ENCODE peak calls at places on chromosomes 1 and 21, in four cellular contexts. B is right atrium auricular region, M is hepatocyte, R is epithelial cell of esophagus. A is an unnamed sample.

GRCh38 chr1:170114916-170115315 is 30.8 kb upstream of the NTMT2 start:
- DNase-seq in B (no peak), M (peak; percentile 34), R (peak; percentile 60), A (peak; percentile 69)

GRCh38 chr1:218480691-218481099 is 135.6 kb downstream of the TGFB2 start:
- DNase-seq in B (no peak), M (no peak), R (peak; percentile 90), A (peak; percentile 80)

GRCh38 chr1:213829806-213830205 is 158.0 kb upstream of the PROX1 start:
- DNase-seq in B (no peak), M (no peak), R (no peak), A (no peak)

GRCh38 chr1:175367039-175367758 is 174.6 kb upstream of the KIAA0040 start:
- DNase-seq in B (no peak), M (no peak), R (peak; percentile 21), A (no peak)

GRCh38 chr1:13756557-13757315 is 56.7 kb downstream of the PRDM2 start:
- DNase-seq in B (no peak), M (no peak), R (peak; percentile 27), A (no peak)

GRCh38 chr1:116350097-116350645 is 22.9 kb upstream of the ATP1A1 start:
- DNase-seq in B (no peak), M (no peak), R (no peak), A (no peak)

GRCh38 chr21:16563111-16563510 is 833.3 kb downstream of the USP25 start:
- DNase-seq in B (no peak), M (no peak), R (no peak), A (no peak)

GRCh38 chr1:231612393-231613089 is 14.0 kb upstream of the DISC1 start:
- DNase-seq in B (no peak), M (no peak), R (no peak), A (no peak)

GRCh38 chr21:41477641-41478318 is 30.2 kb downstream of the TMPRSS2 start:
- DNase-seq in B (no peak), M (no peak), R (no peak), A (no peak)

GRCh38 chr1:243693764-243694163 is 156.3 kb downstream of the AKT3 start:
- DNase-seq in B (no peak), M (no peak), R (no peak), A (no peak)

GRCh38 chr1:226520640-226521355 is 27.8 kb upstream of the STUM start:
- DNase-seq in B (no peak), M (no peak), R (no peak), A (no peak)

GRCh38 chr1:15804060-15804459 is 3.4 kb downstream of the UQCRHL start:
- DNase-seq in B (no peak), M (no peak), R (no peak), A (no peak)

GRCh38 chr1:167455786-167456446 is 62.4 kb downstream of the CD247 start:
- DNase-seq in B (no peak), M (peak; percentile 40), R (no peak), A (no peak)

GRCh38 chr1:50774759-50775351 is 185.2 kb downstream of the FAF1 start:
- DNase-seq in B (no peak), M (peak; percentile 76), R (peak; percentile 65), A (peak; percentile 74)

GRCh38 chr1:106960412-106960811 is 96.1 kb upstream of the PRMT6 start:
- DNase-seq in B (no peak), M (no peak), R (no peak), A (no peak)

GRCh38 chr1:106957795-106958194 is 98.7 kb upstream of the PRMT6 start:
- DNase-seq in B (no peak), M (no peak), R (no peak), A (peak; percentile 14)

GRCh38 chr1:106964505-106964904 is 92.0 kb upstream of the PRMT6 start:
- DNase-seq in B (no peak), M (no peak), R (no peak), A (no peak)

GRCh38 chr1:106962591-106962990 is 93.9 kb upstream of the PRMT6 start:
- DNase-seq in B (no peak), M (no peak), R (no peak), A (peak; percentile 20)

DNA sequence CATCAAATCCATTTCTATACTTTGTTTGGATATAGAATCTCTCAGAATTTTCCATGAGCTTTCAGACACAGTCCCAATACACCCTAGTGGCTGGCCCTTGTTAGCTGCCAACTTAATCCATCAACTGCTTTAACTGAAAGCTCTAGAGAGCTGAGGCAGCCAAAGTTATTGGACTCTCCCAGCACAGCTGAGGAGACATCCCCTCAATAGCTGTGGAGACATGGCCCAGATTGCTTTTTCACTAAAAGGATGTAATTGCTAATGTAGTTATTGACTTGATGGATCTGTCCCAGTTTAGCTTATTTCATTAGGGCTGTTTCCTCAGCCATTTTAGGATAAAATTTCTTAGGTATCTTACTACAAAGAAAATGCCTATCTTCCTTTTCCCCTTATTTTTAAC is 94.8 kb upstream of the PRMT6 start:
- DNase-seq in B (no peak), M (no peak), R (no peak), A (no peak)
- TF ChIP-seq CTCF in B (no peak), M (no peak), R (no peak), A (no peak)

DNA sequence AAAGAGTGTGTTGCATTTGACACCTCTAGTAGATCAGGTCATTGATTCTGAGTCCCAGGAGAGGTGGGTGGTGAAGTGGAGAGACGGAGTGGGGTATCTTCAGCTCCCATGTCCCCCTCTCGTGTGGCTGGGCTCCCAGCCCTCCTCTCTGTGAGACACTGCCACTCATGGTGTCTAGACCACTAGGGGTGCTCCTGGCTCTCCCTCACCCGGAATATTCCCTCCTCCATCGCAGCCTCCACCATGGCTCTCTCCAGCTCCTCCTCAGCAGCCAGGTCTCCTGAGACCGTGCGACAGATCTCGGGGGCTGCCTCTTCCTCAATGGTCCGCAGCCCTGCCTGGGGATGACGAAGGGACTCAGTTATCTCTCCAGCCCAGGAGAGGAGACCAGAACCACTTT is 20.6 kb upstream of the KIF21B start:
- DNase-seq in B (no peak), M (no peak), R (no peak), A (no peak)
- TF ChIP-seq CTCF in B (no peak), M (no peak), R (no peak), A (no peak)

GRCh38 chr1:236150291-236150940 is 8.1 kb downstream of the GPR137B start:
- DNase-seq in B (no peak), M (no peak), R (no peak), A (no peak)
- TF ChIP-seq CTCF in B (no peak), M (no peak), R (no peak), A (no peak)

DNA sequence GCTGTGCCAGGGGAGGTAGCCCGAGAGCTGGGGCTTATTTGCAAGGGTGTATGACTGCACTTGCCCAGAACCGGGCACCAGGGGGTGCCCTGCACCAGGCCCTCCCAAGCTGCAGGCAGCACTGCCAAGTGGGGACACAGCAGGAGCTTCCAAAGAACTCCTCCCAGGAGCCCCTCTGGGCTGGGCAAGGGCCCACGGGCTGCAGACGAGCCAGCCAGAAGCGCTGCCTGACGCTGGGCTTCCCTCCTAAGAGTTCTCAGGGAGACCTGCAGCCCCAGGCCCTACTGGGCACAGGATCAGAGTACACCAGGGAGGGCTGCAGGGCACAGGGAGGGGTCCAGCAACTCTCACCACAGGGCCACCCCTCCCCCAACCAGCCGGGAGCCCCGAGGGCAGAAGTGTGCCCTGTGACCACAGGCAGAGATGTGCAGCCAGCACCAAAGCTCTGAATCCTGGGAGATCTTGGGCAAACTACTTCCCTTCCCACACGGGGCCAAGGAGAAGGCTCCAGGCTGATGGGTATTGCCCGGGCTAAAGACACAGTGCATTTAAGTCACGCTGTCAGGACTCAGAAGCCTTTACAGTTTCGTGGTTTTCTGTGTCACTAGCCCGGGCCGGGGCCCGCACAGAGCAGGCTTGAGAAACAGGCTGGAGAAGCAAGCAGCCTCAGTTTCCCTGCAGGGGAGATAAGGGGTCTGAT is 63.4 kb downstream of the KCNAB2 start:
- DNase-seq in B (no peak), M (no peak), R (peak; percentile 75), A (peak; percentile 68)
- TF ChIP-seq CTCF in B (peak; percentile 46), M (peak; percentile 24), R (peak; percentile 81), A (peak; percentile 88)

GRCh38 chr1:211829343-211830054 is 1.1 kb downstream of the LPGAT1 start:
- DNase-seq in B (no peak), M (peak; percentile 74), R (peak; percentile 35), A (peak; percentile 47)
- TF ChIP-seq CTCF in B (no peak), M (peak; percentile 24), R (no peak), A (no peak)